ENCODE peak calls at places on chromosomes 1 and 21, in nine cellular contexts. A is kidney; C is CD4-positive, alpha-beta memory T cell; K is AG10803; G is H7; B is uterus; O is skeletal muscle cell; Z is stomach; M is heart left ventricle. I is an unnamed sample.

GRCh38 chr1:53639251-53639721 is 99.7 kb downstream of the GLIS1 start:
- DNase-seq in B (no peak), O (peak), C (no peak), M (no peak), Z (peak), K (peak), A (peak), G (peak), I (no peak)

GRCh38 chr1:77395051-77395450 is 113.2 kb downstream of the AK5 start:
- DNase-seq in K (no peak), B (no peak), M (no peak), O (no peak), G (no peak), A (no peak), Z (no peak), C (no peak), I (no peak)

GRCh38 chr1:79726911-79727310 is 720.4 kb upstream of the ADGRL4 start:
- DNase-seq in C (no peak), O (no peak), B (no peak), G (no peak), K (no peak), A (no peak), Z (no peak), M (no peak), I (no peak)

GRCh38 chr1:43931711-43932660 is 1.6 kb upstream of the ARTN start:
- DNase-seq in M (no peak), Z (no peak), G (no peak), A (no peak), K (no peak), O (no peak), B (no peak), C (no peak), I (no peak)

GRCh38 chr1:8970870-8971337 is 25.2 kb downstream of the CA6 start:
- DNase-seq in B (no peak), M (no peak), Z (no peak), A (no peak), K (no peak), O (no peak), C (peak), G (peak), I (no peak)

GRCh38 chr1:28578696-28579218 is 13.3 kb upstream of the RAB42 start:
- DNase-seq in B (no peak), A (no peak), K (no peak), O (no peak), M (no peak), G (no peak), Z (no peak), C (no peak), I (no peak)

GRCh38 chr1:220880726-220881506 is 1.7 kb downstream of the HLX start:
- DNase-seq in B (peak), M (peak), K (no peak), Z (peak), G (peak), O (no peak), C (no peak), A (peak), I (no peak)

GRCh38 chr1:4001461-4001860 is 101.4 kb upstream of the C1orf174 start:
- DNase-seq in A (peak), O (no peak), M (no peak), G (no peak), C (no peak), K (no peak), B (no peak), Z (no peak), I (no peak)

GRCh38 chr1:58885998-58886397 is 102.2 kb upstream of the JUN start:
- DNase-seq in C (no peak), O (no peak), M (no peak), Z (peak), B (no peak), G (no peak), A (no peak), K (peak), I (no peak)

GRCh38 chr21:41970751-41971653 is 17.2 kb upstream of the C2CD2 start:
- DNase-seq in Z (peak), K (no peak), M (no peak), O (no peak), B (peak), A (no peak), G (peak), C (no peak), I (no peak)

GRCh38 chr1:32464716-32465540 is at the start of gene ZBTB8B:
- DNase-seq in Z (peak), O (peak), G (peak), A (peak), K (peak), C (no peak), M (peak), B (peak), I (peak)

GRCh38 chr1:30169269-30169668 is 554.1 kb downstream of the MATN1 start:
- DNase-seq in G (no peak), M (no peak), B (no peak), C (no peak), A (no peak), O (no peak), Z (peak), K (no peak), I (no peak)

GRCh38 chr1:187527346-187527745 is 698.6 kb downstream of the PLA2G4A start:
- DNase-seq in B (no peak), K (no peak), G (no peak), A (no peak), M (no peak), Z (no peak), O (no peak), C (no peak), I (no peak)

GRCh38 chr1:26694597-26695416 is 1.0 kb upstream of the ARID1A start:
- DNase-seq in A (no peak), B (no peak), O (no peak), Z (no peak), G (no peak), C (no peak), M (no peak), K (no peak), I (no peak)

GRCh38 chr21:44925027-44925755 is 4.5 kb upstream of the ITGB2 start:
- DNase-seq in G (no peak), O (peak), A (no peak), K (peak), Z (no peak), B (no peak), C (peak), M (no peak), I (no peak)
- H3K4me3 ChIP-seq in G (no peak), O (no peak), A (no peak), K (no peak), Z (no peak), B (no peak), C (peak), M (no peak), I (no peak)

GRCh38 chr1:109213824-109214693 is at the start of gene SARS1:
- DNase-seq in Z (peak), M (peak), O (peak), G (peak), B (peak), A (peak), C (peak), K (peak), I (peak)

GRCh38 chr1:109210058-109210457 is 3.7 kb upstream of the SARS1 start:
- DNase-seq in B (no peak), K (no peak), M (no peak), G (no peak), A (no peak), C (no peak), Z (no peak), O (no peak), I (no peak)

GRCh38 chr1:109216662-109217061 is 2.9 kb downstream of the SARS1 start:
- DNase-seq in O (no peak), B (no peak), G (no peak), M (no peak), A (no peak), C (no peak), K (no peak), Z (no peak), I (no peak)

GRCh38 chr1:109214695-109215623 is 1.2 kb downstream of the SARS1 start:
- DNase-seq in G (peak), C (peak), Z (peak), B (peak), O (peak), M (no peak), A (no peak), K (peak), I (peak)

GRCh38 chr1:109213345-109213823 is 334 bp upstream of the SARS1 start:
- DNase-seq in K (no peak), B (no peak), A (no peak), G (no peak), Z (no peak), M (no peak), C (no peak), O (no peak), I (no peak)
- H3K4me3 ChIP-seq in K (peak), B (peak), A (peak), G (peak), Z (peak), M (peak), C (peak), O (peak), I (peak)

GRCh38 chr1:17640975-17641374 is 101.5 kb downstream of the ARHGEF10L start:
- DNase-seq in B (no peak), K (no peak), Z (no peak), A (no peak), C (no peak), M (no peak), G (no peak), O (no peak), I (no peak)

GRCh38 chr1:17637055-17637454 is 97.6 kb downstream of the ARHGEF10L start:
- DNase-seq in O (no peak), K (no peak), M (no peak), B (no peak), C (no peak), G (no peak), Z (no peak), A (no peak), I (no peak)

GRCh38 chr1:17642169-17642568 is 102.7 kb downstream of the ARHGEF10L start:
- DNase-seq in O (no peak), C (no peak), M (no peak), Z (no peak), A (no peak), G (no peak), B (no peak), K (no peak), I (no peak)

GRCh38 chr1:17639703-17640340 is 100.3 kb downstream of the ARHGEF10L start:
- DNase-seq in M (no peak), O (no peak), A (no peak), B (no peak), K (no peak), C (no peak), G (no peak), Z (no peak), I (no peak)

GRCh38 chr1:17640411-17640810 is 100.9 kb downstream of the ARHGEF10L start:
- DNase-seq in M (no peak), A (no peak), Z (no peak), B (no peak), K (peak), O (no peak), C (no peak), G (no peak), I (no peak)
- H3K4me3 ChIP-seq in M (no peak), A (no peak), Z (no peak), B (no peak), K (no peak), O (no peak), C (no peak), G (no peak), I (no peak)

GRCh38 chr1:161096514-161096913 is 1.6 kb upstream of the KLHDC9 start:
- DNase-seq in M (no peak), O (no peak), K (peak), G (peak), A (no peak), B (peak), C (no peak), Z (no peak), I (no peak)

GRCh38 chr1:161098161-161099068 is at the start of gene KLHDC9:
- DNase-seq in G (peak), O (no peak), A (peak), C (peak), B (peak), M (peak), K (peak), Z (peak), I (peak)

GRCh38 chr1:161096015-161096414 is 2.1 kb upstream of the KLHDC9 start:
- DNase-seq in C (no peak), K (no peak), O (no peak), A (no peak), M (no peak), B (no peak), G (no peak), Z (no peak), I (no peak)

GRCh38 chr1:161100534-161100933 is 2.4 kb downstream of the KLHDC9 start:
- DNase-seq in B (no peak), M (no peak), K (no peak), O (no peak), C (no peak), A (no peak), Z (no peak), G (no peak), I (no peak)

GRCh38 chr1:161099090-161099802 is 1.1 kb downstream of the KLHDC9 start:
- DNase-seq in K (no peak), G (no peak), O (no peak), A (no peak), Z (no peak), C (no peak), B (no peak), M (no peak), I (no peak)
- H3K4me3 ChIP-seq in K (no peak), G (peak), O (no peak), A (peak), Z (peak), C (no peak), B (no peak), M (peak), I (peak)

GRCh38 chr1:21621761-21622436 is 47.3 kb downstream of the RAP1GAP start:
- DNase-seq in C (no peak), A (no peak), G (peak), K (no peak), M (no peak), Z (no peak), B (no peak), O (no peak), I (no peak)
- H3K4me3 ChIP-seq in C (no peak), A (peak), G (peak), K (no peak), M (no peak), Z (peak), B (no peak), O (peak), I (peak)

GRCh38 chr1:223716302-223716862 is 4.0 kb downstream of the CAPN2 start:
- DNase-seq in C (peak), G (no peak), Z (no peak), M (no peak), A (no peak), O (no peak), K (peak), B (no peak), I (no peak)
- H3K4me3 ChIP-seq in C (peak), G (no peak), Z (no peak), M (peak), A (no peak), O (no peak), K (peak), B (no peak), I (no peak)

DNA sequence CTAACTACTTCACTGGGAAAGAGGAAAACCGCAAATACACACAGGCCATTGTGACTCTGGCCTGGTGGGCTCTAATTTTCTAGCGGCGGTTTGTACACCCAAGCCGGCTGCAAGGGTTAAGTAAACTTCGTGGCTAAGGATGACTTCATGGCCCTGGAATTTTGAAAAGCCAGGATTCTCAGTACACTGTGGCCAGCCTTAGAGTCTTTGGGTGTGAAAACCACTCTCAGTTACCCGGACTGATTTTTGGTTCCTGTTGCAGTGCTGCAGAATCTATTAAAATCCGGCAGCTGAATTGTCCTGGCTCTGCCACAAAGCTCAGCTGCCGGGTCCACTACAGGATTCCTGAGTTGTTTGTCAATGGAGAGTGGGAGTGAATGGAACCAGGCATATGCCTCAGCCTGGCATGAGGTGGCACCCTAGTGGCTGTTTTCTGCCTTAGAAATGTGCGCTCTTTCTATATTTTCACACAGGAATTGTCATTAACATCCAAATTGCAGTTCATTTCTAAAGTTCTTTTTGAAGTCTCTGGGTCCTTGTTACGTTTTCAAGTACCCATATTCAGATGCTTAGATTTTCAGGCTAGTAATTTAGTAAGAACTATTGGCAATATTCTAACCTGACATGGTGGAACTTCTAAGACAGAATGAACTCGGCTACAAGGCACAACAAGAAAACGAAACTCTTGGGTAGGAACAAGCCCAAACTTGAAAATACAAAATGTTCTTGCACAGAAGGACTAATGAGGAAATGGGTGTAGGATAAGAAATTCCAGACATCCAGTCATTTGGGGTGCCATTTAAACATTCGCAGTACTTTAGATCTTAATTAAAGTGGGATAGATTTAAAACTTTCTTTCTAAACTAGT is 255.9 kb downstream of the NFIA start:
- DNase-seq in M (peak), B (peak), C (no peak), O (peak), A (peak), K (peak), G (peak), Z (peak), I (peak)
- H3K4me3 ChIP-seq in M (peak), B (no peak), C (no peak), O (no peak), A (peak), K (peak), G (no peak), Z (no peak), I (no peak)